ENCODE peak calls at places on chromosomes 11 and 22, in nine cellular contexts. J is putamen; T is AG20443; R is Right ventricle myocardium inferior; C is H4; M is spleen; F is effector memory CD8-positive, alpha-beta T cell; S is substantia nigra; B is activated T-cell treated with anti-CD3 and anti-CD28 coated beads for 1 hour. V is an unnamed sample.

GRCh38 chr11:73752216-73752867 is 8.5 kb downstream of the RAB6A start:
- DNase-seq in S (no peak), T (no peak), B (no peak), C (no peak), R (no peak), F (no peak), J (no peak), M (no peak), V (no peak)

GRCh38 chr11:125289419-125290088 is 125.0 kb downstream of the PKNOX2 start:
- DNase-seq in J (no peak), F (no peak), M (no peak), T (no peak), R (no peak), B (no peak), S (no peak), C (peak), V (no peak)

GRCh38 chr11:74288161-74288560 is 23.3 kb downstream of the P4HA3 start:
- DNase-seq in J (no peak), C (peak), T (peak), M (no peak), R (no peak), F (no peak), B (no peak), S (no peak), V (peak)

GRCh38 chr11:10920205-10920604 is 62.4 kb upstream of the ZBED5 start:
- DNase-seq in T (no peak), C (peak), M (no peak), S (no peak), F (no peak), B (no peak), J (no peak), R (no peak), V (no peak)

GRCh38 chr22:49247194-49247924 is 580.3 kb downstream of the BRD1 start:
- DNase-seq in R (no peak), B (no peak), F (no peak), S (no peak), T (no peak), J (no peak), C (no peak), M (no peak), V (no peak)

GRCh38 chr11:134341805-134342571 is 10.2 kb downstream of the GLB1L2 start:
- DNase-seq in F (no peak), J (no peak), R (no peak), S (no peak), B (no peak), C (no peak), T (no peak), M (no peak), V (no peak)

GRCh38 chr11:122202161-122202950 is 86.3 kb upstream of the BLID start:
- DNase-seq in J (no peak), M (no peak), B (no peak), S (no peak), C (peak), F (no peak), R (no peak), T (peak), V (no peak)

GRCh38 chr11:46920709-46921108 is 2.4 kb upstream of the LRP4 start:
- DNase-seq in J (no peak), F (no peak), M (no peak), R (no peak), B (no peak), S (no peak), C (peak), T (peak), V (peak)

GRCh38 chr22:38504731-38505594 is 1.1 kb downstream of the DDX17 start:
- DNase-seq in C (peak), F (peak), T (peak), J (no peak), R (peak), B (peak), S (no peak), M (peak), V (no peak)

GRCh38 chr22:50257451-50258360 is 3.8 kb downstream of the MAPK12 start:
- DNase-seq in T (no peak), F (no peak), J (no peak), S (no peak), B (no peak), M (no peak), R (no peak), C (no peak), V (no peak)

GRCh38 chr11:73810637-73811036 is 23.0 kb downstream of the MRPL48 start:
- DNase-seq in B (no peak), J (no peak), F (no peak), R (no peak), S (no peak), C (no peak), T (no peak), M (no peak), V (no peak)